ENCODE peak calls at places on chromosomes 12 and 14, in six cellular contexts. One of them, this sample, is unnamed. For H3K9me3, the result is how much of the 10 kb centered on the place peaks cover.

GRCh38 chr12:89212339-89212771 is 139.9 kb downstream of the DUSP6 start:
- DNase-seq in effector memory CD4-positive, alpha-beta T cell: no peak
- DNase-seq in PC-3: peak
- DNase-seq in AG04450: no peak
- DNase-seq in Karpas-422: no peak
- DNase-seq in heart right ventricle: peak
- DNase-seq in this sample: no peak

GRCh38 chr12:77439749-77440148 is 374.4 kb upstream of the E2F7 start:
- DNase-seq in heart right ventricle: no peak
- DNase-seq in Karpas-422: no peak
- DNase-seq in effector memory CD4-positive, alpha-beta T cell: no peak
- DNase-seq in AG04450: no peak
- DNase-seq in PC-3: no peak
- DNase-seq in this sample: no peak

GRCh38 chr12:98401427-98401826 is 114.0 kb upstream of the TMPO start:
- DNase-seq in effector memory CD4-positive, alpha-beta T cell: no peak
- DNase-seq in Karpas-422: peak
- DNase-seq in heart right ventricle: no peak
- DNase-seq in PC-3: no peak
- DNase-seq in AG04450: no peak
- DNase-seq in this sample: no peak

GRCh38 chr14:104818714-104819161 is 17.8 kb downstream of the ZBTB42 start:
- DNase-seq in AG04450: no peak
- DNase-seq in PC-3: no peak
- DNase-seq in effector memory CD4-positive, alpha-beta T cell: no peak
- DNase-seq in Karpas-422: no peak
- DNase-seq in heart right ventricle: no peak
- DNase-seq in this sample: no peak

GRCh38 chr12:54392485-54393349 is 8.2 kb upstream of the ZNF385A start:
- DNase-seq in effector memory CD4-positive, alpha-beta T cell: no peak
- DNase-seq in PC-3: no peak
- DNase-seq in AG04450: no peak
- DNase-seq in heart right ventricle: no peak
- DNase-seq in Karpas-422: no peak
- DNase-seq in this sample: no peak

GRCh38 chr14:88614218-88614907 is 51.5 kb downstream of the ZC3H14 start:
- DNase-seq in PC-3: peak
- DNase-seq in AG04450: peak
- DNase-seq in Karpas-422: no peak
- DNase-seq in heart right ventricle: no peak
- DNase-seq in effector memory CD4-positive, alpha-beta T cell: no peak
- DNase-seq in this sample: no peak

GRCh38 chr14:100541621-100542560 is 45.3 kb downstream of the BEGAIN start:
- DNase-seq in Karpas-422: no peak
- DNase-seq in PC-3: no peak
- DNase-seq in AG04450: no peak
- DNase-seq in heart right ventricle: no peak
- DNase-seq in effector memory CD4-positive, alpha-beta T cell: no peak
- DNase-seq in this sample: no peak

GRCh38 chr14:71321556-71322315 is 414.5 kb downstream of the PCNX1 start:
- DNase-seq in AG04450: no peak
- DNase-seq in Karpas-422: peak
- DNase-seq in PC-3: peak
- DNase-seq in effector memory CD4-positive, alpha-beta T cell: no peak
- DNase-seq in heart right ventricle: no peak
- DNase-seq in this sample: no peak

GRCh38 chr14:20904393-20905029 is 13.3 kb downstream of the RNASE3 start:
- DNase-seq in heart right ventricle: no peak
- DNase-seq in PC-3: no peak
- DNase-seq in Karpas-422: no peak
- DNase-seq in AG04450: no peak
- DNase-seq in effector memory CD4-positive, alpha-beta T cell: no peak
- DNase-seq in this sample: no peak

GRCh38 chr14:89620436-89620835 is 203.4 kb upstream of the FOXN3 start:
- DNase-seq in Karpas-422: no peak
- DNase-seq in PC-3: no peak
- DNase-seq in heart right ventricle: no peak
- DNase-seq in AG04450: no peak
- DNase-seq in effector memory CD4-positive, alpha-beta T cell: no peak
- DNase-seq in this sample: no peak

GRCh38 chr12:67716817-67717216 is 68.3 kb downstream of the DYRK2 start:
- DNase-seq in Karpas-422: no peak
- DNase-seq in AG04450: no peak
- DNase-seq in effector memory CD4-positive, alpha-beta T cell: no peak
- DNase-seq in heart right ventricle: no peak
- DNase-seq in PC-3: peak
- DNase-seq in this sample: no peak

GRCh38 chr12:87157791-87158190 is 871.4 kb downstream of the C12orf50 start:
- DNase-seq in PC-3: peak
- DNase-seq in Karpas-422: no peak
- DNase-seq in heart right ventricle: no peak
- DNase-seq in effector memory CD4-positive, alpha-beta T cell: no peak
- DNase-seq in AG04450: peak
- DNase-seq in this sample: no peak

GRCh38 chr12:15770581-15770980 is 18.6 kb downstream of the EPS8 start:
- DNase-seq in heart right ventricle: no peak
- DNase-seq in PC-3: no peak
- DNase-seq in Karpas-422: no peak
- DNase-seq in AG04450: no peak
- DNase-seq in effector memory CD4-positive, alpha-beta T cell: no peak
- DNase-seq in this sample: no peak

GRCh38 chr14:101556131-101556530 is 5.2 kb upstream of the DIO3 start:
- DNase-seq in effector memory CD4-positive, alpha-beta T cell: no peak
- DNase-seq in Karpas-422: no peak
- DNase-seq in heart right ventricle: no peak
- DNase-seq in PC-3: no peak
- DNase-seq in AG04450: no peak
- DNase-seq in this sample: no peak

GRCh38 chr12:68119250-68119649 is 40.3 kb downstream of the IFNG start:
- DNase-seq in PC-3: peak
- DNase-seq in AG04450: no peak
- DNase-seq in heart right ventricle: no peak
- DNase-seq in Karpas-422: no peak
- DNase-seq in effector memory CD4-positive, alpha-beta T cell: no peak
- DNase-seq in this sample: no peak

DNA sequence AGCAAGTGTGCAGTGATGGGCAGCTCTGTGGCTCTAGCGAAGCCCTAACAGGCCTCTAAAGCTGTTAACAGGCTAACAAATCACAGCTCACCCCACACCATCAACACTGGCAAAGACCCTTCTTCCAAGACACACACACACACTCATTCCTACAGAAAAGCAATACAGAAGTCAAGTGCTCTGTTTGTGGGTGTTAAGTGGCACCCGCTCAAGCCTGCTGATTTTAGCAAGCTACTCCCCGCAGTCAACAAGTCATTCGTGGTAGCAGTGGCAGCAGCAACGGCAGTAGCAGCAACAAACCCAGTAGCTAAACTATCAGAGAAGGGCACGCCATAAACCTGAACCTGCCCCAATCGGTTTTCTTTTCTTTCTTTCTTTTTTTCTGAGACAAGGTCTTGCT is 80.7 kb upstream of the GPR68 start:
- DNase-seq in effector memory CD4-positive, alpha-beta T cell: no peak
- DNase-seq in Karpas-422: no peak
- DNase-seq in AG04450: no peak
- DNase-seq in PC-3: no peak
- DNase-seq in heart right ventricle: no peak
- DNase-seq in this sample: peak
- H3K27ac ChIP-seq in effector memory CD4-positive, alpha-beta T cell: peak
- H3K27ac ChIP-seq in Karpas-422: peak
- H3K27ac ChIP-seq in AG04450: no peak
- H3K27ac ChIP-seq in PC-3: no peak
- H3K27ac ChIP-seq in heart right ventricle: no peak
- H3K27ac ChIP-seq in this sample: peak

GRCh38 chr14:41488401-41488800 is 118.3 kb upstream of the LRFN5 start:
- DNase-seq in AG04450: no peak
- DNase-seq in Karpas-422: no peak
- DNase-seq in heart right ventricle: no peak
- DNase-seq in PC-3: no peak
- DNase-seq in effector memory CD4-positive, alpha-beta T cell: no peak
- DNase-seq in this sample: no peak
- H3K9me3 ChIP-seq in AG04450: under half
- H3K9me3 ChIP-seq in Karpas-422: under half
- H3K9me3 ChIP-seq in heart right ventricle: under half
- H3K9me3 ChIP-seq in PC-3: under half
- H3K9me3 ChIP-seq in effector memory CD4-positive, alpha-beta T cell: under half
- H3K9me3 ChIP-seq in this sample: under half

DNA sequence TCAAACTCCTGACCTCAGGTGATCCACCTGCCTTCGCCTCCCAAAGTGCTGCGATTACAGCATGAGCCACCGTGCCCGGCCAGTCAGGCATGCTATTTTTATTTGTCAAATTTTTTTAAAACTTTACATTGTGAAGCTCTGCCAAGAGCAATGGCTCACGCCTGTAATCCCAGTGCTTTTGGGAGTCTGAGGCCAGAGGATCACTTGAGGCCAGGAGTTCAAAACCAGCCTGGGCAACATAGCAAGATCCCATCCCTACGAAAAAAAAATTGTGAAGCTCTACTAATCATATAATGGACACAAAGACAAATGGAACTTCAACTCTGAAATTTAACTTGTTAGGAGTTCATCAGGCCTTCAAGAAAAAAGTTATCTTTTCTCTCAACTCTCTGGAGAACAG is 1.9 kb downstream of the R3HDM2 start:
- DNase-seq in heart right ventricle: no peak
- DNase-seq in effector memory CD4-positive, alpha-beta T cell: no peak
- DNase-seq in PC-3: no peak
- DNase-seq in Karpas-422: no peak
- DNase-seq in AG04450: no peak
- DNase-seq in this sample: no peak
- H3K27ac ChIP-seq in heart right ventricle: no peak
- H3K27ac ChIP-seq in effector memory CD4-positive, alpha-beta T cell: no peak
- H3K27ac ChIP-seq in PC-3: no peak
- H3K27ac ChIP-seq in Karpas-422: peak
- H3K27ac ChIP-seq in AG04450: no peak
- H3K27ac ChIP-seq in this sample: peak

GRCh38 chr14:41299924-41300323 is 306.8 kb upstream of the LRFN5 start:
- DNase-seq in PC-3: no peak
- DNase-seq in Karpas-422: peak
- DNase-seq in heart right ventricle: no peak
- DNase-seq in effector memory CD4-positive, alpha-beta T cell: no peak
- DNase-seq in AG04450: no peak
- DNase-seq in this sample: no peak

GRCh38 chr14:41303506-41303905 is 303.2 kb upstream of the LRFN5 start:
- DNase-seq in effector memory CD4-positive, alpha-beta T cell: no peak
- DNase-seq in AG04450: no peak
- DNase-seq in heart right ventricle: no peak
- DNase-seq in Karpas-422: no peak
- DNase-seq in PC-3: no peak
- DNase-seq in this sample: no peak

GRCh38 chr14:41295734-41296133 is 310.9 kb upstream of the LRFN5 start:
- DNase-seq in PC-3: no peak
- DNase-seq in heart right ventricle: no peak
- DNase-seq in AG04450: no peak
- DNase-seq in effector memory CD4-positive, alpha-beta T cell: no peak
- DNase-seq in Karpas-422: no peak
- DNase-seq in this sample: no peak

GRCh38 chr14:41302776-41303175 is 303.9 kb upstream of the LRFN5 start:
- DNase-seq in effector memory CD4-positive, alpha-beta T cell: no peak
- DNase-seq in AG04450: no peak
- DNase-seq in PC-3: no peak
- DNase-seq in Karpas-422: no peak
- DNase-seq in heart right ventricle: no peak
- DNase-seq in this sample: no peak

GRCh38 chr14:41297961-41298690 is 308.6 kb upstream of the LRFN5 start:
- DNase-seq in Karpas-422: no peak
- DNase-seq in PC-3: peak
- DNase-seq in AG04450: no peak
- DNase-seq in heart right ventricle: no peak
- DNase-seq in effector memory CD4-positive, alpha-beta T cell: no peak
- DNase-seq in this sample: no peak
- H3K9me3 ChIP-seq in Karpas-422: under half
- H3K9me3 ChIP-seq in PC-3: under half
- H3K9me3 ChIP-seq in AG04450: under half
- H3K9me3 ChIP-seq in heart right ventricle: under half
- H3K9me3 ChIP-seq in effector memory CD4-positive, alpha-beta T cell: under half
- H3K9me3 ChIP-seq in this sample: under half

GRCh38 chr14:95508377-95508776 is 8.1 kb downstream of the SYNE3 start:
- DNase-seq in PC-3: no peak
- DNase-seq in heart right ventricle: no peak
- DNase-seq in effector memory CD4-positive, alpha-beta T cell: no peak
- DNase-seq in Karpas-422: no peak
- DNase-seq in AG04450: no peak
- DNase-seq in this sample: no peak

GRCh38 chr14:95509512-95509911 is 6.9 kb downstream of the SYNE3 start:
- DNase-seq in AG04450: no peak
- DNase-seq in PC-3: no peak
- DNase-seq in heart right ventricle: no peak
- DNase-seq in effector memory CD4-positive, alpha-beta T cell: no peak
- DNase-seq in Karpas-422: no peak
- DNase-seq in this sample: no peak

GRCh38 chr14:95505030-95505589 is 11.3 kb downstream of the SYNE3 start:
- DNase-seq in heart right ventricle: no peak
- DNase-seq in PC-3: no peak
- DNase-seq in Karpas-422: no peak
- DNase-seq in AG04450: no peak
- DNase-seq in effector memory CD4-positive, alpha-beta T cell: no peak
- DNase-seq in this sample: no peak

GRCh38 chr14:95507174-95507573 is 9.3 kb downstream of the SYNE3 start:
- DNase-seq in AG04450: peak
- DNase-seq in PC-3: peak
- DNase-seq in effector memory CD4-positive, alpha-beta T cell: no peak
- DNase-seq in Karpas-422: no peak
- DNase-seq in heart right ventricle: peak
- DNase-seq in this sample: no peak

DNA sequence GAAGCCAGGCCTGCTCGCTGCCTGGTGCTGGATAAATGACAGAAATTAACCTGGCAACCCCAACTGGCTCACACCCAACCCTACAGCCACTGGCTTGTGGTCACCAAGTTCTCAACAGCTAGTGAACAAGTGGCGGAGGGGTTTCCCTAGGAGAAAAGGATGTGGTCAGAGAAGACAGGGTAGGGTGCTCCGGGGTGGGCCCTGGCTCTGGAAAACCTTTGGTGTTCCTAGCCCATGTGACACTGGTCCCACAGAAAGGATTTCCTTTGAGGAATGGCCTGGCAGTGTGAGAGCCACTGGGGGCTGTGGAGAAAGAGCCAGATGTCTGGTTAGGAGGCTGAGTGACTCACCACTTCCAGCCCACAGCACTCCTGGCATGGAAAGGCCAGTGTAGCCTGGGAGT is 8.7 kb downstream of the SYNE3 start:
- DNase-seq in PC-3: peak
- DNase-seq in heart right ventricle: no peak
- DNase-seq in effector memory CD4-positive, alpha-beta T cell: no peak
- DNase-seq in AG04450: no peak
- DNase-seq in Karpas-422: no peak
- DNase-seq in this sample: no peak
- H3K27ac ChIP-seq in PC-3: peak
- H3K27ac ChIP-seq in heart right ventricle: no peak
- H3K27ac ChIP-seq in effector memory CD4-positive, alpha-beta T cell: no peak
- H3K27ac ChIP-seq in AG04450: peak
- H3K27ac ChIP-seq in Karpas-422: no peak
- H3K27ac ChIP-seq in this sample: peak

This sample was measured in CD4-positive, CD25-positive, alpha-beta regulatory T cell.